ENCODE peak calls at places on chromosomes 12 and 14, in five cellular contexts. One of them, this sample, is unnamed. For H3K4me1, the result is how much of the 10 kb centered on the place peaks cover.

GRCh38 chr14:75223664-75224154 is 47.3 kb upstream of the TMED10 start:
- DNase-seq in tibial nerve: no peak
- DNase-seq in CD8-positive, alpha-beta T cell: no peak
- DNase-seq in osteoblast: no peak
- DNase-seq in mesendoderm: peak
- DNase-seq in this sample: peak

GRCh38 chr12:94287245-94287628 is 138.9 kb downstream of the PLXNC1 start:
- DNase-seq in tibial nerve: no peak
- DNase-seq in CD8-positive, alpha-beta T cell: no peak
- DNase-seq in osteoblast: no peak
- DNase-seq in mesendoderm: no peak
- DNase-seq in this sample: no peak

GRCh38 chr14:83548061-83548839 is 1981.7 kb upstream of the FLRT2 start:
- DNase-seq in tibial nerve: no peak
- DNase-seq in CD8-positive, alpha-beta T cell: no peak
- DNase-seq in osteoblast: peak
- DNase-seq in mesendoderm: peak
- DNase-seq in this sample: no peak

GRCh38 chr14:22780105-22780679 is 13.7 kb downstream of the OXA1L start:
- DNase-seq in tibial nerve: no peak
- DNase-seq in CD8-positive, alpha-beta T cell: no peak
- DNase-seq in osteoblast: no peak
- DNase-seq in mesendoderm: peak
- DNase-seq in this sample: peak

GRCh38 chr12:22802883-22803640 is 178.1 kb downstream of the ETNK1 start:
- DNase-seq in tibial nerve: no peak
- DNase-seq in CD8-positive, alpha-beta T cell: no peak
- DNase-seq in osteoblast: no peak
- DNase-seq in mesendoderm: peak
- DNase-seq in this sample: no peak

GRCh38 chr14:69138189-69138535 is 14.8 kb downstream of the DCAF5 start:
- DNase-seq in tibial nerve: no peak
- DNase-seq in CD8-positive, alpha-beta T cell: no peak
- DNase-seq in osteoblast: no peak
- DNase-seq in mesendoderm: peak
- DNase-seq in this sample: no peak

GRCh38 chr12:104746689-104747088 is 211.4 kb downstream of the SLC41A2 start:
- DNase-seq in tibial nerve: no peak
- DNase-seq in CD8-positive, alpha-beta T cell: no peak
- DNase-seq in osteoblast: no peak
- DNase-seq in mesendoderm: no peak
- DNase-seq in this sample: no peak

GRCh38 chr12:110115675-110116074 is 8.5 kb upstream of the IFT81 start:
- DNase-seq in tibial nerve: no peak
- DNase-seq in CD8-positive, alpha-beta T cell: no peak
- DNase-seq in osteoblast: no peak
- DNase-seq in mesendoderm: no peak
- DNase-seq in this sample: no peak

GRCh38 chr14:56715938-56716337 is 94.3 kb downstream of the OTX2 start:
- DNase-seq in tibial nerve: no peak
- DNase-seq in CD8-positive, alpha-beta T cell: no peak
- DNase-seq in osteoblast: no peak
- DNase-seq in mesendoderm: no peak
- DNase-seq in this sample: no peak

GRCh38 chr12:33427071-33427470 is 12.5 kb downstream of the SYT10 start:
- DNase-seq in tibial nerve: no peak
- DNase-seq in CD8-positive, alpha-beta T cell: no peak
- DNase-seq in osteoblast: no peak
- DNase-seq in mesendoderm: peak
- DNase-seq in this sample: no peak

GRCh38 chr12:12086975-12087692 is 16.4 kb downstream of the BCL2L14 start:
- DNase-seq in tibial nerve: no peak
- DNase-seq in CD8-positive, alpha-beta T cell: no peak
- DNase-seq in osteoblast: no peak
- DNase-seq in mesendoderm: peak
- DNase-seq in this sample: no peak

GRCh38 chr12:113359133-113359938 is 949 bp downstream of the PLBD2 start:
- DNase-seq in tibial nerve: no peak
- DNase-seq in CD8-positive, alpha-beta T cell: no peak
- DNase-seq in osteoblast: peak
- DNase-seq in mesendoderm: no peak
- DNase-seq in this sample: peak

DNA sequence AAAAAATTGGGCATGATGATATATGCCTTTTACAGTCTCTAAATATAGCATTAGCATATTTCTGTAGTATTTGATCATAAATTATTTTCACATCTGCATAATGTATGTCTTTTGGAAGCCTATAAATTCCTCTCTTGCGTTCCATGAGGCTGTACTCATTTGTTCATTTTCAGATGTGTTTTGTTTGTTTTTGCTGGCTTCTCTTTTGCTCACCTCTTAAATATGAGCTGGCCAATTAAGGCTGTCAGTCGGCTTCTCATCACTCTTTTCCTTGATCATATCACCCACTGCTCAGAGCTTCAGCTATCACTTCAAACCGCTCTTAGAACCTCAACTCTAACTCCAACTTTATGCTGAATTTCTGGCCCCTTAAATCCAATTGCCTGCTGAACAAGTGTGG is 6.6 kb downstream of the TMEM263 start:
- DNase-seq in tibial nerve: no peak
- DNase-seq in CD8-positive, alpha-beta T cell: no peak
- DNase-seq in osteoblast: no peak
- DNase-seq in mesendoderm: no peak
- DNase-seq in this sample: no peak
- H3K4me3 ChIP-seq in tibial nerve: no peak
- H3K4me3 ChIP-seq in CD8-positive, alpha-beta T cell: no peak
- H3K4me3 ChIP-seq in osteoblast: no peak
- H3K4me3 ChIP-seq in mesendoderm: no peak
- H3K4me3 ChIP-seq in this sample: no peak

GRCh38 chr12:62260733-62261683 is 804 bp downstream of the USP15 start:
- DNase-seq in tibial nerve: no peak
- DNase-seq in CD8-positive, alpha-beta T cell: peak
- DNase-seq in osteoblast: peak
- DNase-seq in mesendoderm: peak
- DNase-seq in this sample: peak
- H3K4me1 ChIP-seq in tibial nerve: under half
- H3K4me1 ChIP-seq in CD8-positive, alpha-beta T cell: half or more
- H3K4me1 ChIP-seq in osteoblast: under half
- H3K4me1 ChIP-seq in mesendoderm: under half
- H3K4me1 ChIP-seq in this sample: under half

DNA sequence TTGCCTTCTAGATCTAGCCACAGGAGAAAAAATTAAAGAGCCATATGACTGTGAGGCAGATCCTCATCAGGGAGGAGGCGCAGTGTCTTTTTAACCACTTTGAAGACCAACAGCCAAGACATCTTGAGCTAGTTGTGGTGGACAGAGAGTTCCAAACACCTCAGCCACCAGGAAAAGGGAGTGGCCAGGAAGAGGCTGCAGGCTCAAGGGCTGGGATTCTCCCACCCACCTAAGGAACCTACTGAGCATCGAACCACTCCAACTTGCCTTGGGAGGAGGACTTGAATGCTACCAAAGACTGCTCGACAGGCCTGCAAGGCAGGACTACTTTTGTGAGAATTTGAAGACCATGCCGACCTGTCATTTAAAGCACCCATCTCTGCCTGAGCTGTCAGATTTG is 14.5 kb upstream of the MDM2 start:
- DNase-seq in tibial nerve: no peak
- DNase-seq in CD8-positive, alpha-beta T cell: no peak
- DNase-seq in osteoblast: no peak
- DNase-seq in mesendoderm: no peak
- DNase-seq in this sample: no peak
- H3K27ac ChIP-seq in tibial nerve: no peak
- H3K27ac ChIP-seq in CD8-positive, alpha-beta T cell: no peak
- H3K27ac ChIP-seq in osteoblast: no peak
- H3K27ac ChIP-seq in mesendoderm: no peak
- H3K27ac ChIP-seq in this sample: no peak

DNA sequence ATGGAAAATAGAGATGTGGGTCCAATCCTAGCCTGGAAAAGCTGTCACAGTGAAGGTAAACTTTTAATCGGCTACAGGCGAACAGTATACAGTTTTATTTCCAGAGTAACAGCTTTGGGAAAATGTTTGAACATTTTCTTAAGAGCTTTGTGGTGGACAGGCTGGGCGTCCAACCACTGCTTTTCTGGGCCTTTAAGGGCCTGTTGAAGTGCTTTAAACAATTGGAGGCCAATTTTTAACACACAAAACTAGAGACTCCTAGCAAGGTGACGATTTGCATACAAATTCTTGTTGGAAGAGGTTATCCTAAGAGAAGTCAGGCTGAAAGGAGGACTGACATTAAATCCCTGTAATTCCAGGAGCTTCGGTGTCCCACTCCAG is 27.0 kb downstream of the BCL11B start:
- DNase-seq in tibial nerve: no peak
- DNase-seq in CD8-positive, alpha-beta T cell: no peak
- DNase-seq in osteoblast: no peak
- DNase-seq in mesendoderm: peak
- DNase-seq in this sample: no peak
- H3K4me3 ChIP-seq in tibial nerve: no peak
- H3K4me3 ChIP-seq in CD8-positive, alpha-beta T cell: peak
- H3K4me3 ChIP-seq in osteoblast: no peak
- H3K4me3 ChIP-seq in mesendoderm: no peak
- H3K4me3 ChIP-seq in this sample: no peak

GRCh38 chr12:92472198-92472597 is 230.6 kb upstream of the PLEKHG7 start:
- DNase-seq in tibial nerve: no peak
- DNase-seq in CD8-positive, alpha-beta T cell: no peak
- DNase-seq in osteoblast: no peak
- DNase-seq in mesendoderm: no peak
- DNase-seq in this sample: no peak

GRCh38 chr12:92470608-92471021 is 232.2 kb upstream of the PLEKHG7 start:
- DNase-seq in tibial nerve: no peak
- DNase-seq in CD8-positive, alpha-beta T cell: no peak
- DNase-seq in osteoblast: no peak
- DNase-seq in mesendoderm: no peak
- DNase-seq in this sample: no peak

GRCh38 chr12:92471551-92471950 is 231.2 kb upstream of the PLEKHG7 start:
- DNase-seq in tibial nerve: no peak
- DNase-seq in CD8-positive, alpha-beta T cell: no peak
- DNase-seq in osteoblast: no peak
- DNase-seq in mesendoderm: no peak
- DNase-seq in this sample: no peak

GRCh38 chr12:92476844-92477243 is 225.9 kb upstream of the PLEKHG7 start:
- DNase-seq in tibial nerve: no peak
- DNase-seq in CD8-positive, alpha-beta T cell: no peak
- DNase-seq in osteoblast: no peak
- DNase-seq in mesendoderm: no peak
- DNase-seq in this sample: no peak

GRCh38 chr12:92473564-92473963 is 229.2 kb upstream of the PLEKHG7 start:
- DNase-seq in tibial nerve: no peak
- DNase-seq in CD8-positive, alpha-beta T cell: no peak
- DNase-seq in osteoblast: no peak
- DNase-seq in mesendoderm: no peak
- DNase-seq in this sample: no peak
- H3K4me1 ChIP-seq in tibial nerve: under half
- H3K4me1 ChIP-seq in CD8-positive, alpha-beta T cell: under half
- H3K4me1 ChIP-seq in osteoblast: under half
- H3K4me1 ChIP-seq in mesendoderm: under half
- H3K4me1 ChIP-seq in this sample: under half

GRCh38 chr14:85438613-85439012 is 91.3 kb upstream of the FLRT2 start:
- DNase-seq in tibial nerve: no peak
- DNase-seq in CD8-positive, alpha-beta T cell: no peak
- DNase-seq in osteoblast: no peak
- DNase-seq in mesendoderm: no peak
- DNase-seq in this sample: no peak
- H3K27ac ChIP-seq in tibial nerve: no peak
- H3K27ac ChIP-seq in CD8-positive, alpha-beta T cell: no peak
- H3K27ac ChIP-seq in osteoblast: no peak
- H3K27ac ChIP-seq in mesendoderm: no peak
- H3K27ac ChIP-seq in this sample: no peak

This sample was measured in adrenal gland.